ENCODE peak calls at places on chromosomes 13 and 19, in ten cellular contexts. One of them, this sample, is unnamed. For H3K27me3, the result is how much of the 10 kb centered on the place peaks cover.

GRCh38 chr19:955803-956746 is 28.1 kb upstream of the WDR18 start:
- DNase-seq in colonic mucosa: no peak
- DNase-seq in CD4-positive, alpha-beta memory T cell: no peak
- DNase-seq in astrocyte: no peak
- DNase-seq in IMR-90: no peak
- DNase-seq in MM.1S: no peak
- DNase-seq in upper lobe of right lung: no peak
- DNase-seq in right atrium auricular region: no peak
- DNase-seq in uterus: no peak
- DNase-seq in PC-9: peak
- DNase-seq in this sample: no peak

GRCh38 chr19:2309734-2310362 is 1.9 kb upstream of the LINGO3 start:
- DNase-seq in colonic mucosa: no peak
- DNase-seq in CD4-positive, alpha-beta memory T cell: no peak
- DNase-seq in astrocyte: peak
- DNase-seq in IMR-90: peak
- DNase-seq in MM.1S: no peak
- DNase-seq in upper lobe of right lung: no peak
- DNase-seq in right atrium auricular region: no peak
- DNase-seq in uterus: no peak
- DNase-seq in PC-9: no peak
- DNase-seq in this sample: no peak

GRCh38 chr13:42876270-42876714 is 94.9 kb downstream of the FAM216B start:
- DNase-seq in colonic mucosa: no peak
- DNase-seq in CD4-positive, alpha-beta memory T cell: no peak
- DNase-seq in astrocyte: no peak
- DNase-seq in IMR-90: no peak
- DNase-seq in MM.1S: no peak
- DNase-seq in upper lobe of right lung: no peak
- DNase-seq in right atrium auricular region: no peak
- DNase-seq in uterus: no peak
- DNase-seq in PC-9: no peak
- DNase-seq in this sample: no peak

GRCh38 chr19:1634242-1634937 is 18.0 kb downstream of the TCF3 start:
- DNase-seq in colonic mucosa: no peak
- DNase-seq in CD4-positive, alpha-beta memory T cell: no peak
- DNase-seq in astrocyte: no peak
- DNase-seq in IMR-90: no peak
- DNase-seq in MM.1S: no peak
- DNase-seq in upper lobe of right lung: no peak
- DNase-seq in right atrium auricular region: no peak
- DNase-seq in uterus: no peak
- DNase-seq in PC-9: no peak
- DNase-seq in this sample: no peak

GRCh38 chr19:2331601-2332246 is 3.2 kb downstream of the SPPL2B start:
- DNase-seq in colonic mucosa: no peak
- DNase-seq in CD4-positive, alpha-beta memory T cell: no peak
- DNase-seq in astrocyte: no peak
- DNase-seq in IMR-90: no peak
- DNase-seq in MM.1S: no peak
- DNase-seq in upper lobe of right lung: no peak
- DNase-seq in right atrium auricular region: no peak
- DNase-seq in uterus: no peak
- DNase-seq in PC-9: no peak
- DNase-seq in this sample: no peak

GRCh38 chr19:4368128-4368820 is 24.9 kb downstream of the MPND start:
- DNase-seq in colonic mucosa: no peak
- DNase-seq in CD4-positive, alpha-beta memory T cell: no peak
- DNase-seq in astrocyte: no peak
- DNase-seq in IMR-90: peak
- DNase-seq in MM.1S: no peak
- DNase-seq in upper lobe of right lung: no peak
- DNase-seq in right atrium auricular region: no peak
- DNase-seq in uterus: peak
- DNase-seq in PC-9: no peak
- DNase-seq in this sample: no peak

GRCh38 chr19:32165750-32166149 is 179.7 kb upstream of the ZNF507 start:
- DNase-seq in colonic mucosa: no peak
- DNase-seq in CD4-positive, alpha-beta memory T cell: no peak
- DNase-seq in astrocyte: no peak
- DNase-seq in IMR-90: no peak
- DNase-seq in MM.1S: no peak
- DNase-seq in upper lobe of right lung: no peak
- DNase-seq in right atrium auricular region: peak
- DNase-seq in uterus: no peak
- DNase-seq in PC-9: no peak
- DNase-seq in this sample: no peak

GRCh38 chr13:44448875-44449274 is 75.3 kb downstream of the SERP2 start:
- DNase-seq in colonic mucosa: no peak
- DNase-seq in CD4-positive, alpha-beta memory T cell: no peak
- DNase-seq in astrocyte: no peak
- DNase-seq in IMR-90: no peak
- DNase-seq in MM.1S: no peak
- DNase-seq in upper lobe of right lung: no peak
- DNase-seq in right atrium auricular region: no peak
- DNase-seq in uterus: no peak
- DNase-seq in PC-9: no peak
- DNase-seq in this sample: no peak

GRCh38 chr19:43576479-43576878 is 878 bp downstream of the PINLYP start:
- DNase-seq in colonic mucosa: no peak
- DNase-seq in CD4-positive, alpha-beta memory T cell: no peak
- DNase-seq in astrocyte: no peak
- DNase-seq in IMR-90: no peak
- DNase-seq in MM.1S: no peak
- DNase-seq in upper lobe of right lung: no peak
- DNase-seq in right atrium auricular region: no peak
- DNase-seq in uterus: no peak
- DNase-seq in PC-9: no peak
- DNase-seq in this sample: peak

GRCh38 chr19:43575955-43576451 is 402 bp downstream of the PINLYP start:
- DNase-seq in colonic mucosa: no peak
- DNase-seq in CD4-positive, alpha-beta memory T cell: no peak
- DNase-seq in astrocyte: no peak
- DNase-seq in IMR-90: no peak
- DNase-seq in MM.1S: no peak
- DNase-seq in upper lobe of right lung: no peak
- DNase-seq in right atrium auricular region: no peak
- DNase-seq in uterus: no peak
- DNase-seq in PC-9: peak
- DNase-seq in this sample: peak

GRCh38 chr19:43572172-43572588 is 3.1 kb downstream of the XRCC1 start:
- DNase-seq in colonic mucosa: no peak
- DNase-seq in CD4-positive, alpha-beta memory T cell: no peak
- DNase-seq in astrocyte: no peak
- DNase-seq in IMR-90: no peak
- DNase-seq in MM.1S: no peak
- DNase-seq in upper lobe of right lung: no peak
- DNase-seq in right atrium auricular region: no peak
- DNase-seq in uterus: no peak
- DNase-seq in PC-9: no peak
- DNase-seq in this sample: no peak

GRCh38 chr19:43575156-43575950 is at the start of the genes PINLYP and XRCC1:
- DNase-seq in colonic mucosa: peak
- DNase-seq in CD4-positive, alpha-beta memory T cell: peak
- DNase-seq in astrocyte: peak
- DNase-seq in IMR-90: peak
- DNase-seq in MM.1S: peak
- DNase-seq in upper lobe of right lung: peak
- DNase-seq in right atrium auricular region: peak
- DNase-seq in uterus: peak
- DNase-seq in PC-9: peak
- DNase-seq in this sample: peak

GRCh38 chr19:43574424-43575155 is 737 bp downstream of the XRCC1 start:
- DNase-seq in colonic mucosa: no peak
- DNase-seq in CD4-positive, alpha-beta memory T cell: peak
- DNase-seq in astrocyte: peak
- DNase-seq in IMR-90: peak
- DNase-seq in MM.1S: no peak
- DNase-seq in upper lobe of right lung: no peak
- DNase-seq in right atrium auricular region: no peak
- DNase-seq in uterus: no peak
- DNase-seq in PC-9: peak
- DNase-seq in this sample: no peak
- H3K27ac ChIP-seq in colonic mucosa: peak
- H3K27ac ChIP-seq in CD4-positive, alpha-beta memory T cell: peak
- H3K27ac ChIP-seq in astrocyte: peak
- H3K27ac ChIP-seq in IMR-90: peak
- H3K27ac ChIP-seq in MM.1S: peak
- H3K27ac ChIP-seq in upper lobe of right lung: peak
- H3K27ac ChIP-seq in right atrium auricular region: peak
- H3K27ac ChIP-seq in uterus: peak
- H3K27ac ChIP-seq in PC-9: no peak
- H3K27ac ChIP-seq in this sample: peak

DNA sequence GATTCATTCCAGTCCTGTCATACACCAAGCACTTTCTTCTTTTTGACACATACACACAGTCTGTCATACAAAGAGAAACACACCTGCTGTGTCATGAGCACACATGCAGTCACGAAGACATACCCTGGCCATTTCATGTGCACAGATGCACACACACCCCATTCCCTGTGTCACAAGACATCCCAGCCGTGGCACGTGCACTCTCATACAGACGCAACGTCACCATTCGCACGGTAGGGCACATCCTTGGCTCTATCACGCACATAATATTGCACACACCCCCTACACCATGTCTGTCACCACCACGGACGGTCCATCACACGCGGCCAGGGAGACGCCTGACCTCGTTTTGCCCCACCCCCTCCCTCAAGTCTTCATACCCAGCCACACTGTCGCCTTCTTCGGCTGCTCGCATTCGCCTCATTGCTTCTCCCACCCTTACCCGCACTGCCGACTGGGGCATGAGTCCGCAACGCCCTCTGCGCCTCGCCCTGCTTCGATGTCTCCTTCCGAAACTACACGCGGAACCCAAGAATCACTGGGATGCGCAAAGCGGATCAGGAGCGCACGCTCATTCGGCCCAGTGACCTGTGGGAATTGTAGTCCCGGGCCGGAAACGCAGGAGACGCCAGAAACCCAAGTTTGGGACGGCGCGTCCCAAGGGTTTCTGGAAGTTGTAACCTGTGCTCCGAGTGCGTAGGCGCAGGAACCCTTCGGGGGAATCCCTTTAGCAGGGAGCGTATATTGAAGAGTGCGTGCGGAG is 6.8 kb upstream of the ZNF283 start:
- DNase-seq in colonic mucosa: peak
- DNase-seq in CD4-positive, alpha-beta memory T cell: no peak
- DNase-seq in astrocyte: peak
- DNase-seq in IMR-90: peak
- DNase-seq in MM.1S: no peak
- DNase-seq in upper lobe of right lung: peak
- DNase-seq in right atrium auricular region: no peak
- DNase-seq in uterus: peak
- DNase-seq in PC-9: no peak
- DNase-seq in this sample: peak
- H3K27me3 ChIP-seq in colonic mucosa: under half
- H3K27me3 ChIP-seq in CD4-positive, alpha-beta memory T cell: under half
- H3K27me3 ChIP-seq in astrocyte: under half
- H3K27me3 ChIP-seq in IMR-90: under half
- H3K27me3 ChIP-seq in MM.1S: under half
- H3K27me3 ChIP-seq in upper lobe of right lung: under half
- H3K27me3 ChIP-seq in right atrium auricular region: under half
- H3K27me3 ChIP-seq in uterus: under half
- H3K27me3 ChIP-seq in PC-9: under half
- H3K27me3 ChIP-seq in this sample: under half

GRCh38 chr13:23458972-23459371 is 25.5 kb upstream of the SACS start:
- DNase-seq in colonic mucosa: no peak
- DNase-seq in CD4-positive, alpha-beta memory T cell: no peak
- DNase-seq in astrocyte: no peak
- DNase-seq in IMR-90: no peak
- DNase-seq in MM.1S: no peak
- DNase-seq in upper lobe of right lung: no peak
- DNase-seq in right atrium auricular region: no peak
- DNase-seq in uterus: no peak
- DNase-seq in PC-9: no peak
- DNase-seq in this sample: no peak

GRCh38 chr13:23462815-23463559 is 29.5 kb upstream of the SACS start:
- DNase-seq in colonic mucosa: no peak
- DNase-seq in CD4-positive, alpha-beta memory T cell: no peak
- DNase-seq in astrocyte: peak
- DNase-seq in IMR-90: peak
- DNase-seq in MM.1S: no peak
- DNase-seq in upper lobe of right lung: no peak
- DNase-seq in right atrium auricular region: no peak
- DNase-seq in uterus: no peak
- DNase-seq in PC-9: no peak
- DNase-seq in this sample: no peak

GRCh38 chr13:23460309-23460708 is 26.8 kb upstream of the SACS start:
- DNase-seq in colonic mucosa: no peak
- DNase-seq in CD4-positive, alpha-beta memory T cell: no peak
- DNase-seq in astrocyte: no peak
- DNase-seq in IMR-90: no peak
- DNase-seq in MM.1S: no peak
- DNase-seq in upper lobe of right lung: no peak
- DNase-seq in right atrium auricular region: no peak
- DNase-seq in uterus: no peak
- DNase-seq in PC-9: no peak
- DNase-seq in this sample: no peak

GRCh38 chr13:23461544-23461943 is 28.0 kb upstream of the SACS start:
- DNase-seq in colonic mucosa: no peak
- DNase-seq in CD4-positive, alpha-beta memory T cell: no peak
- DNase-seq in astrocyte: no peak
- DNase-seq in IMR-90: no peak
- DNase-seq in MM.1S: no peak
- DNase-seq in upper lobe of right lung: no peak
- DNase-seq in right atrium auricular region: no peak
- DNase-seq in uterus: no peak
- DNase-seq in PC-9: no peak
- DNase-seq in this sample: no peak

DNA sequence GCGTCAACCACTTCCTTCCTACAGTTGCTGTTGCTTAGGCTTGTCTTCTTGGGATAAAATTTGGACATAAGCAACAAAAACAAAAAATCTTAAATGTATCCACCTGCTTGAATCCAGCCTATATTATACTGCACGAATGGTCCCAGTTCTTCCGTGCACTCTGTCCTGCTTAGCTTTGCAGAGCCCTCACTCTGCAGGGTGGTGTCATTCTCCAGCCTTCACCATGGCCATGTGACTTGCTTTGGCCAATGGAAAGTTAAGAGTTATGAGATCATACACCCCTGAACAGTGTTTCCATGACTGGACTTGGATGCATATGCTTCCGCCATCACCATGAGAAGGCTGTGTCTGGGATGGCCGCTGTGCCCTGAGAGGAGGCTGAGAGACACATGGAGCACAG is 27.4 kb upstream of the SACS start:
- DNase-seq in colonic mucosa: no peak
- DNase-seq in CD4-positive, alpha-beta memory T cell: no peak
- DNase-seq in astrocyte: no peak
- DNase-seq in IMR-90: no peak
- DNase-seq in MM.1S: no peak
- DNase-seq in upper lobe of right lung: no peak
- DNase-seq in right atrium auricular region: no peak
- DNase-seq in uterus: no peak
- DNase-seq in PC-9: no peak
- DNase-seq in this sample: no peak
- H3K27ac ChIP-seq in colonic mucosa: no peak
- H3K27ac ChIP-seq in CD4-positive, alpha-beta memory T cell: no peak
- H3K27ac ChIP-seq in astrocyte: no peak
- H3K27ac ChIP-seq in IMR-90: no peak
- H3K27ac ChIP-seq in MM.1S: no peak
- H3K27ac ChIP-seq in upper lobe of right lung: no peak
- H3K27ac ChIP-seq in right atrium auricular region: no peak
- H3K27ac ChIP-seq in uterus: no peak
- H3K27ac ChIP-seq in PC-9: no peak
- H3K27ac ChIP-seq in this sample: no peak

DNA sequence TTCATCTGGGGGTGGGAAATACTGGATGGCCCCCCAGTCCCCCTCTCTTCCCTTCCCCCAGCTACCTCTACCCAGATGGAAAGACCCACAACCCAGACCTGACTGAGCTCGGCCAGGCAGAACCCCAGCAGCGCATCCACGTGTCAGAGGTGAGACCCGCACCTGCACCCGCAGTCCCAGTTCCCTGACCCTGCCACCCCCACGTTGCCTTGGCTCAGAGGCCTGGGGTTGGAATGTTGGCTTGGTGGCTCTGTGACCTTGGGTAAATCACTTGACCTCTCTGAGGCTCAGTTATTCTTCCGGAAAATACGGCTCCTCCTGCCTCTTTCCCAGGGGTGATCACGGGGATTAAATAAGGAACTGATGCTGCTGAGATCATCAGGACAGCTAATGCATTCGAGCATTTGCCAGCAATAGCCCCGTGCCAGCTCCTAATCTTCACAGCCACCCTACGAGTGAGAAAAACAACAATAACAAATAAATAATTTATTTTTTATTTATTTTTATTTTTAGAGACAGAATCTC is 12.3 kb downstream of the CBLC start:
- DNase-seq in colonic mucosa: no peak
- DNase-seq in CD4-positive, alpha-beta memory T cell: no peak
- DNase-seq in astrocyte: no peak
- DNase-seq in IMR-90: no peak
- DNase-seq in MM.1S: no peak
- DNase-seq in upper lobe of right lung: no peak
- DNase-seq in right atrium auricular region: no peak
- DNase-seq in uterus: no peak
- DNase-seq in PC-9: no peak
- DNase-seq in this sample: no peak
- H3K27me3 ChIP-seq in colonic mucosa: under half
- H3K27me3 ChIP-seq in CD4-positive, alpha-beta memory T cell: under half
- H3K27me3 ChIP-seq in astrocyte: under half
- H3K27me3 ChIP-seq in IMR-90: under half
- H3K27me3 ChIP-seq in MM.1S: under half
- H3K27me3 ChIP-seq in upper lobe of right lung: under half
- H3K27me3 ChIP-seq in right atrium auricular region: under half
- H3K27me3 ChIP-seq in uterus: under half
- H3K27me3 ChIP-seq in PC-9: under half
- H3K27me3 ChIP-seq in this sample: under half